ENCODE peak calls at places on chromosomes 13 and 19, in nine cellular contexts. A is H1, P is tibial nerve, C is K562, X is transverse colon, Z is upper lobe of left lung, F is suprapubic skin, O is ovary, M is SK-N-SH. Q is an unnamed sample.

GRCh38 chr19:38417544-38418506 is 8.2 kb downstream of the RASGRP4 start:
- DNase-seq in C (peak), X (peak), P (no peak), M (no peak), F (no peak), A (peak), O (no peak), Z (peak), Q (peak)

GRCh38 chr13:51223284-51224270 is 1.4 kb downstream of the FAM124A start:
- DNase-seq in C (no peak), A (peak), O (no peak), F (no peak), M (no peak), Z (no peak), P (no peak), X (no peak), Q (no peak)

GRCh38 chr19:50720921-50721291 is 1.3 kb upstream of the SHANK1 start:
- DNase-seq in X (no peak), F (no peak), O (no peak), Z (no peak), A (peak), P (no peak), M (no peak), C (no peak), Q (peak)

GRCh38 chr13:114122591-114123211 is 9.7 kb downstream of the RASA3 start:
- DNase-seq in C (no peak), X (no peak), O (no peak), Z (no peak), M (peak), A (no peak), P (no peak), F (no peak), Q (no peak)

GRCh38 chr19:55080121-55080914 is 4.6 kb downstream of the EPS8L1 start:
- DNase-seq in P (no peak), O (no peak), F (no peak), Z (peak), X (peak), C (peak), M (peak), A (peak), Q (peak)

GRCh38 chr19:46963093-46963734 is 56.4 kb upstream of the NPAS1 start:
- DNase-seq in C (no peak), P (no peak), Z (no peak), O (no peak), M (no peak), A (no peak), X (no peak), F (no peak), Q (no peak)

GRCh38 chr13:46173656-46174055 is 8.3 kb downstream of the LCP1 start:
- DNase-seq in A (no peak), X (no peak), C (no peak), O (no peak), P (no peak), F (no peak), Z (no peak), M (no peak), Q (no peak)

GRCh38 chr13:39765801-39766463 is 110.5 kb downstream of the COG6 start:
- DNase-seq in F (no peak), A (no peak), M (peak), Z (peak), X (peak), P (no peak), C (no peak), O (peak), Q (no peak)

GRCh38 chr13:33367186-33367895 is 81.8 kb upstream of the STARD13 start:
- DNase-seq in C (no peak), Z (no peak), P (no peak), X (no peak), F (no peak), O (no peak), A (no peak), M (peak), Q (no peak)

GRCh38 chr19:16161848-16162247 is 11.5 kb downstream of the CIB3 start:
- DNase-seq in Z (no peak), O (no peak), M (no peak), A (no peak), P (no peak), X (no peak), F (no peak), C (no peak), Q (peak)

GRCh38 chr19:4208385-4209094 is 20.8 kb upstream of the EBI3 start:
- DNase-seq in F (no peak), M (peak), Z (no peak), P (no peak), A (peak), O (no peak), C (peak), X (peak), Q (peak)

GRCh38 chr19:34832581-34833112 is 59.6 kb upstream of the ZNF599 start:
- DNase-seq in P (no peak), M (no peak), A (no peak), Z (no peak), O (no peak), C (no peak), F (no peak), X (no peak), Q (no peak)

GRCh38 chr13:46354143-46355087 is 32.6 kb downstream of the RUBCNL start:
- DNase-seq in Z (no peak), O (no peak), P (no peak), M (no peak), X (no peak), C (no peak), F (no peak), A (no peak), Q (peak)

GRCh38 chr19:29773141-29773540 is 38.6 kb upstream of the CCNE1 start:
- DNase-seq in P (no peak), Z (no peak), F (no peak), A (no peak), C (no peak), X (no peak), O (no peak), M (no peak), Q (no peak)

GRCh38 chr13:76975863-76976262 is 16.0 kb upstream of the CLN5 start:
- DNase-seq in C (no peak), Z (no peak), O (no peak), M (no peak), P (no peak), X (no peak), A (no peak), F (no peak), Q (no peak)

GRCh38 chr13:42985312-42986175 is 6.5 kb downstream of the EPSTI1 start:
- DNase-seq in X (peak), C (no peak), M (peak), A (no peak), O (no peak), F (no peak), Z (no peak), P (no peak), Q (no peak)

GRCh38 chr19:325173-325936 is 19.2 kb downstream of the MIER2 start:
- DNase-seq in C (no peak), X (no peak), P (no peak), M (no peak), Z (no peak), F (no peak), A (no peak), O (no peak), Q (no peak)

GRCh38 chr13:110666255-110666533 is 39.7 kb downstream of the CARS2 start:
- DNase-seq in F (no peak), A (no peak), C (no peak), O (no peak), M (no peak), Z (no peak), P (no peak), X (no peak), Q (no peak)

GRCh38 chr13:50914848-50915247 is 5.3 kb downstream of the RNASEH2B start:
- DNase-seq in C (no peak), M (no peak), Z (no peak), A (no peak), F (no peak), O (no peak), P (no peak), X (no peak), Q (no peak)

GRCh38 chr19:43809762-43810696 is 7.8 kb upstream of the LYPD5 start:
- DNase-seq in P (no peak), C (peak), O (no peak), Z (no peak), F (no peak), A (no peak), M (peak), X (no peak), Q (peak)

GRCh38 chr13:26707122-26708006 is 53.2 kb downstream of the GPR12 start:
- DNase-seq in C (peak), M (peak), A (no peak), X (no peak), P (no peak), F (no peak), O (no peak), Z (no peak), Q (peak)

GRCh38 chr13:108082481-108082880 is 132.9 kb downstream of the LIG4 start:
- DNase-seq in X (no peak), A (no peak), M (no peak), C (no peak), Z (no peak), P (no peak), O (no peak), F (no peak), Q (no peak)

GRCh38 chr19:31648347-31648746 is 299.1 kb upstream of the TSHZ3 start:
- DNase-seq in C (no peak), Z (no peak), M (no peak), A (no peak), P (no peak), O (no peak), F (no peak), X (no peak), Q (no peak)

GRCh38 chr19:4130635-4131438 is 6.9 kb upstream of the MAP2K2 start:
- DNase-seq in Z (no peak), C (peak), M (no peak), P (no peak), O (no peak), F (no peak), X (peak), A (no peak), Q (peak)

GRCh38 chr19:17555929-17556813 is 722 bp downstream of the COLGALT1 start:
- DNase-seq in X (peak), A (peak), P (no peak), M (peak), C (peak), F (no peak), O (peak), Z (peak), Q (peak)

GRCh38 chr19:22528956-22529355 is 105.2 kb upstream of the ZNF492 start:
- DNase-seq in C (no peak), A (no peak), P (no peak), X (no peak), O (peak), M (no peak), Z (no peak), F (no peak), Q (no peak)

GRCh38 chr13:96806750-96807149 is 187.5 kb downstream of the OXGR1 start:
- DNase-seq in C (no peak), A (no peak), P (no peak), X (no peak), M (no peak), F (no peak), Z (no peak), O (no peak), Q (no peak)
- TF ChIP-seq EP300 in C (no peak), A (no peak), P (no peak), X (no peak), M (no peak), F (no peak), Z (no peak), O (no peak), Q (no peak)

GRCh38 chr13:23292596-23292995 is 111.8 kb downstream of the SGCG start:
- DNase-seq in M (no peak), X (no peak), Z (no peak), P (no peak), A (no peak), F (no peak), O (no peak), C (no peak), Q (no peak)
- TF ChIP-seq EP300 in M (no peak), X (no peak), Z (no peak), P (no peak), A (no peak), F (no peak), O (no peak), C (no peak), Q (no peak)

DNA sequence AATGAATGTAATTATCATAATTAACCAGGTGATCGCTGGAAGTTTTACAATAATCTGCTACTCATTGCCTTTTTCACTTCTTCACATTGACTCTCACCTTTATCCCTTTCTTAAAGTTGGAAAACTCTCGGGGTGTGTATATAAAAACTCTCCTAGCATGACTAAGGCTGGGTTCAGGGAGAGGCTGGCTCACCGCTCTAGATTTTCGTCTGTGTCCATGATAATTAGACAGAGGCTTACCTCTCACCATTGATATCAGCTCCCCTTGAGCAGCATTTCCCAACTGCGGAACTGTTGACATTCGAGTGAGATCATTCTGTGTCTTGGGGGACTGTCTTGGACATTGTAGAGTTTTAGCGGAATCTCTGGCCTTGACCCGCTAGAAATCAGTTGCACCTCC is 39.4 kb downstream of the NFIX start:
- DNase-seq in F (no peak), A (no peak), X (no peak), M (no peak), P (no peak), Z (no peak), C (no peak), O (no peak), Q (no peak)
- TF ChIP-seq EP300 in F (no peak), A (no peak), X (no peak), M (no peak), P (no peak), Z (no peak), C (no peak), O (no peak), Q (no peak)

DNA sequence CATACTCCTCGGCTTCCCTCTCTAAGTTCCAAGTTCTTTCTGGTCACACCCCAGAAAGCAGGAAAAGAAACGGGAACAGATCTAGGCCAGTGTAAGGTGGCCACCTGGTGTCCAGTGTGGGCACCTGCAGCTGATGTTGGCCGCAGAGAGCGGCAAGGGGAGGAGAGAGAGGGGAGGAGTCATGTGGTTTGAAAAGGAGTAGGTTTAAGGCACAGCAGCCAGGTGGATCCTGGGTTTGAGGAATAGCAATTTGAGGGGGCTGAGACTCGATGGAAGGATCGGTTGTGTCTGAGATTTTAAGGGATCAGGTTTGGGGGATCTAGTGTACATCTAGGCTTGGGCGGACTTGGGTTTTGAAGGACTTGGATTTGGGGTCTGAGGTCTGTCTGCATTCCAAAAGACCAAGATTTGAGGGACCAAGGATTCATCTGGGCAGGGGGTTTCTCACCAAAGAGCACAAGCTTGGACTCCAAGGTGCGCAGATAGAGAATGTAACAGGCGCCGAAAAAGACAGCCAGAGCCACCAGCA is 1.2 kb downstream of the RABAC1 start:
- DNase-seq in Z (peak), P (no peak), A (peak), O (peak), F (no peak), C (peak), X (peak), M (peak), Q (peak)
- TF ChIP-seq EP300 in Z (no peak), P (peak), A (no peak), O (no peak), F (no peak), C (no peak), X (no peak), M (no peak), Q (no peak)